ENCODE peak calls at places on chromosomes 7 and 10, in five cellular contexts. I, J, X, K and T are unnamed samples.

GRCh38 chr7:159020987-159021386 is 123.7 kb downstream of the VIPR2 start:
- DNase-seq in K (peak), J (peak), X (no peak), I (no peak), T (no peak)

GRCh38 chr7:51261950-51262795 is 54.4 kb downstream of the COBL start:
- DNase-seq in X (peak), K (no peak), J (no peak), I (no peak), T (no peak)

GRCh38 chr7:4700577-4701235 is 18.6 kb downstream of the FOXK1 start:
- DNase-seq in K (no peak), J (peak), I (no peak), X (no peak), T (peak)

GRCh38 chr10:15084502-15084922 is 4.1 kb downstream of the ACBD7 start:
- DNase-seq in K (peak), I (peak), J (peak), X (peak), T (peak)

GRCh38 chr7:123099712-123100111 is 100.1 kb downstream of the SLC13A1 start:
- DNase-seq in J (no peak), K (no peak), X (no peak), I (no peak), T (no peak)

GRCh38 chr10:22503315-22504090 is 158.2 kb downstream of the SPAG6 start:
- DNase-seq in I (no peak), K (peak), J (no peak), X (no peak), T (no peak)

GRCh38 chr7:155868955-155869783 is 56.9 kb upstream of the SHH start:
- DNase-seq in K (no peak), I (no peak), X (no peak), J (no peak), T (peak)

GRCh38 chr7:104185346-104185745 is 22.5 kb downstream of the ORC5 start:
- DNase-seq in X (peak), I (no peak), K (no peak), J (no peak), T (no peak)

GRCh38 chr7:121313793-121314676 is 14.8 kb upstream of the WNT16 start:
- DNase-seq in K (no peak), X (no peak), I (no peak), J (no peak), T (no peak)

GRCh38 chr7:1192171-1192676 is 32.2 kb upstream of the ZFAND2A start:
- DNase-seq in K (no peak), I (no peak), X (no peak), J (peak), T (no peak)

GRCh38 chr7:129213828-129214227 is 11.0 kb upstream of the AHCYL2 start:
- DNase-seq in J (peak), X (no peak), K (peak), I (no peak), T (no peak)

GRCh38 chr7:158782638-158783490 is 46.4 kb downstream of the ESYT2 start:
- DNase-seq in J (peak), X (no peak), I (peak), K (peak), T (peak)

GRCh38 chr10:4767033-4767814 is 58.8 kb upstream of the AKR1E2 start:
- DNase-seq in I (peak), J (peak), X (peak), K (peak), T (peak)

GRCh38 chr10:92832998-92833642 is 15.2 kb upstream of the EXOC6 start:
- DNase-seq in X (no peak), J (no peak), K (no peak), I (no peak), T (no peak)

GRCh38 chr7:155090647-155091046 is 20.5 kb downstream of the HTR5A start:
- DNase-seq in I (no peak), K (no peak), X (no peak), J (no peak), T (no peak)

GRCh38 chr7:27185013-27185707 is at the start of gene HOXA11:
- DNase-seq in J (no peak), X (peak), K (no peak), I (no peak), T (peak)

GRCh38 chr10:79026341-79026761 is 42.4 kb upstream of the ZMIZ1 start:
- DNase-seq in J (no peak), K (no peak), I (no peak), X (no peak), T (no peak)

GRCh38 chr7:140656548-140657515 is 15.9 kb upstream of the ADCK2 start:
- DNase-seq in K (no peak), I (peak), J (no peak), X (peak), T (peak)

GRCh38 chr10:73991203-73991602 is 6.7 kb upstream of the VCL start:
- DNase-seq in X (no peak), J (no peak), K (peak), I (no peak), T (no peak)

GRCh38 chr10:52567247-52567580 is 205.4 kb downstream of the MBL2 start:
- DNase-seq in K (no peak), X (no peak), J (no peak), I (no peak), T (no peak)

GRCh38 chr10:20093600-20093999 is 277.4 kb downstream of the PLXDC2 start:
- DNase-seq in I (no peak), X (no peak), K (no peak), J (no peak), T (no peak)

GRCh38 chr10:5684971-5685763 is 529 bp downstream of the TASOR2 start:
- DNase-seq in X (peak), J (peak), I (peak), K (peak), T (peak)

GRCh38 chr7:2306688-2307087 is 7.6 kb downstream of the SNX8 start:
- DNase-seq in X (no peak), J (no peak), K (no peak), I (no peak), T (no peak)

GRCh38 chr10:6171891-6172354 is 30.8 kb upstream of the PFKFB3 start:
- DNase-seq in J (no peak), K (no peak), I (peak), X (no peak), T (peak)

GRCh38 chr10:75396861-75397570 is 4.5 kb downstream of the ZNF503 start:
- DNase-seq in X (peak), I (peak), J (no peak), K (no peak), T (no peak)

GRCh38 chr7:4851459-4852422 is 10.1 kb downstream of the PAPOLB start:
- DNase-seq in I (no peak), J (no peak), X (no peak), K (peak), T (no peak)

GRCh38 chr7:55436457-55436856 is 71.3 kb downstream of the LANCL2 start:
- DNase-seq in I (no peak), K (no peak), J (no peak), X (no peak), T (no peak)

GRCh38 chr10:82191653-82192052 is 316.7 kb downstream of the NRG3 start:
- DNase-seq in I (no peak), J (no peak), K (no peak), X (no peak), T (no peak)

GRCh38 chr7:7662527-7662926 is 22.0 kb downstream of the UMAD1 start:
- DNase-seq in K (no peak), X (no peak), J (peak), I (no peak), T (no peak)

GRCh38 chr10:133420028-133420427 is 4.4 kb downstream of the SPRN start:
- DNase-seq in J (no peak), K (no peak), I (no peak), X (peak), T (no peak)
- TF ChIP-seq POLR2A in J (no peak), K (no peak), I (no peak), X (no peak), T (no peak)

DNA sequence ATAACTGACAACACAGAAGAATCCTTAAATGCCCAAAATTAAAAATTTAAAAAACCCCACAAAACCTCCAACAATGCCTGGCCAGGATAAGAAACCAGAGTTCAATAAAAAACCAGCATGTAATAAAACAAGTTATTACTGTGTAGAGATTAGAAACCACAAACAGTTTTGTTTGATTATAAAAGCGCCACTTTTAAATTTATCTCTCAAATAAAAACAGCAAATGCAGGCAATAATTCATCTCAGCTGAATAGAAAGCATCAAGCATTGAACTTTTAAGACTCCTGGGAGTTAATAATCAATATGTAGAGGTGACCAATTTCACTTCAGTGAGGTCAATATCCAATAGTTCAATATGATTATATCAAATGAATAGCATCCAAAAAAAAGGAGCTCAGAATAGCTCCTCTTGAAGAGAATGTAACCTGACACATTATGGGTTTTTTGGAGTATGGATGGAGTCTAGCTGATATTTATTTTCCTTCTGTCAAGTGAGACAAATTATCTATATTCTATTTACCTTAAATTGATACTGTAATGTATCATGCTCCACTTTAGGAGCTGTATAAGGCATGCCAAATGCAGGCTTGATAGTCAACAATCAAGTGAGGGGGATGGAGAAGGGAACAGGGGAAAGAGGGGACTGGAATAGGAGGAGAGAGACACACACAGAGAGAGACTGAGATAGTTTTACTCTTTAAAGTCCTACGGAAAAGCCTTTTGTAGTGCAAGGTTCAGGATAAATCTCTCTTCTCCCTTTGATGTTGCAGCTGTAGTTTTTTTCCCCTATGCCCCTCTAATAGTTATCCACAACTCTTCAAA is 130.9 kb downstream of the RSU1 start:
- DNase-seq in J (no peak), K (no peak), I (no peak), X (no peak), T (no peak)
- H3K4me3 ChIP-seq in J (no peak), K (no peak), I (no peak), X (no peak), T (no peak)

DNA sequence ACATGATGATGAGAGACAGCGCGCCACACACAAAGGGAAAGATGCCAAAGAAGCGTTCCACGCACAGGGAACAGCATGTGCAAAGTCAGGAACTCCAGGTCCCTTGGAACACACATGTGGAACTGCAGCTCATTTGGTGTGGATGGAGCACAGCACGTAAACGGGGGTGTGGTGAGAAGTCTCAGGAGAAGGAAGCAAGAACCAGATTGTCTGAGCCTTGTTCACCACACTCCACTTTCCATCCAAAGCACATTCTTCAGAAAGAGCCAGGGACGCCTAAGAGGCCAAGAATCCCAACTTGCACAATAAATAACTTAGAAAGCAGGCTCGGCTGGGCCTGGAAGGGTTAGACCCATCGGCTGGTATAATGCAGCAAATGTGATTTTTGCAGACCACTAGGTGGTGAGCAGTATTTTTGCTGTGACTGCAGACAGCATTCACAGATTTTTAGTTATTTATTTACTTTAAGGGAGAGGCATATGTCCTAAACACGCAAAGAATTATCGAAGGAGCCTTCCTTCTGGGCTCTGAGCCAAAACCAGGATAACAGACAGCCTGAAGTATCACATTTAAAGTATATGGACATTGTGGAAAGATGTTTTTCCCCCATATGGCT is 27.9 kb upstream of the ASCC1 start:
- DNase-seq in I (peak), X (peak), K (peak), J (peak), T (peak)
- TF ChIP-seq CTCF in I (peak), X (peak), K (no peak), J (peak), T (peak)

DNA sequence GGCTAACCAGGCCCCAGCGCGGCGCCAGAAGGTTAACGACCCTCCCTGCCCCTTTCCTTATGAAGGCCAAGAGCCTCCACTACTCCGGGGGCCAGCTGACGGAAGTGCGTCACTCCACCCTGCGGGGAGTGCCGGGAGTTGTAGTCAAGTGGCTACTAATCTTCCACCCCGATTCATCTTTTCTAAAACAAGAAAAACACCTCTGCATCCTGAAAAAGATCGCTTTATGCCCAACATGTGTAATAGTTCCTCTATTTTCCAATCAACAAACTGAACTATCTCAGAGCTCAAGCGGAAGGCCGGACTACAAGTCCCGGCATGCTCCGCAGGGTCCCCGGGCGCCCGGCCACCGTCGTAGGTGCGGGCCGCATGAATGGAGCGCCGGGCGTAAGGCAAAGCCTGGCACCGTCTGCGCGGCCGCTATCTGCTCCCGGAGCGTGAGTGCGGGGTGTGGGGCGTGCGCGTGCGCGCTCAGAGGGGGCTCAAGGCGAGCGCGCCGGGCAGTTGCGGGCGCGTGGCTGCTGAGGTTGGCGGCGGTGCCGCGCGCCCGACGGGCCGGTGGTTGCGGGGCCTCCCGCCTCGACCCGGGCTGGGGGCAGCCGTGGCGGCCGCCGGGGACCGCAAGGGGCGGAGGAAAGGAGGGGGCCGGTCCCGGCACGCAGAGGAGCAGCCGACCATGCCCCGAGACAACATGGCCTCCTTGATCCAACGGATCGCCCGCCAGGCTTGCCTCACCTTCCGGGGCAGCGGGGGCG is at the start of gene ADO:
- DNase-seq in K (peak), I (peak), J (peak), X (peak), T (peak)
- TF ChIP-seq POLR2A in K (peak), I (peak), J (peak), X (no peak), T (no peak)

GRCh38 chr10:99235469-99235871 is at the start of gene HPSE2:
- DNase-seq in K (no peak), J (no peak), X (no peak), I (no peak), T (no peak)
- H3K4me3 ChIP-seq in K (no peak), J (peak), X (peak), I (peak), T (peak)

DNA sequence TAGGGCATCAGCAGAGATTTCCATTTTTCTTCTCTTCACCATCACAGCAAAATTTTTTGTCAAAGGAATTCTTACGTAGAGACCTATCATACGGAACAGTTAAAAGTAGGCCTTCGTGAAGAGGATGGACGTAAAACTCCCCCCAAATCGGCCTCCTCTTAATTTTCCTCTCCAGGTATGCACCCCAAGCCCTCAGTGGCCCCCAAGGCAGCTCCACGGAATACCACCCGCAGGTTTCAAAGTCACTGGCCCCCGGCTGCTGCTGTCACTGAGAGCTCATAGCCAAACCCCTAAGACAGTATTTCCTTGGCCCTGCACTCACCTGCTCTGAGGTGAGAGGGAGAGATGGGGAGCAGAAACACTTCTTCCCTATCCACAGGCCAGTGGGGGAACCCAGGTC is 8.8 kb downstream of the PODXL start:
- DNase-seq in J (no peak), K (no peak), X (no peak), I (no peak), T (no peak)
- TF ChIP-seq CTCF in J (no peak), K (no peak), X (no peak), I (no peak), T (no peak)

DNA sequence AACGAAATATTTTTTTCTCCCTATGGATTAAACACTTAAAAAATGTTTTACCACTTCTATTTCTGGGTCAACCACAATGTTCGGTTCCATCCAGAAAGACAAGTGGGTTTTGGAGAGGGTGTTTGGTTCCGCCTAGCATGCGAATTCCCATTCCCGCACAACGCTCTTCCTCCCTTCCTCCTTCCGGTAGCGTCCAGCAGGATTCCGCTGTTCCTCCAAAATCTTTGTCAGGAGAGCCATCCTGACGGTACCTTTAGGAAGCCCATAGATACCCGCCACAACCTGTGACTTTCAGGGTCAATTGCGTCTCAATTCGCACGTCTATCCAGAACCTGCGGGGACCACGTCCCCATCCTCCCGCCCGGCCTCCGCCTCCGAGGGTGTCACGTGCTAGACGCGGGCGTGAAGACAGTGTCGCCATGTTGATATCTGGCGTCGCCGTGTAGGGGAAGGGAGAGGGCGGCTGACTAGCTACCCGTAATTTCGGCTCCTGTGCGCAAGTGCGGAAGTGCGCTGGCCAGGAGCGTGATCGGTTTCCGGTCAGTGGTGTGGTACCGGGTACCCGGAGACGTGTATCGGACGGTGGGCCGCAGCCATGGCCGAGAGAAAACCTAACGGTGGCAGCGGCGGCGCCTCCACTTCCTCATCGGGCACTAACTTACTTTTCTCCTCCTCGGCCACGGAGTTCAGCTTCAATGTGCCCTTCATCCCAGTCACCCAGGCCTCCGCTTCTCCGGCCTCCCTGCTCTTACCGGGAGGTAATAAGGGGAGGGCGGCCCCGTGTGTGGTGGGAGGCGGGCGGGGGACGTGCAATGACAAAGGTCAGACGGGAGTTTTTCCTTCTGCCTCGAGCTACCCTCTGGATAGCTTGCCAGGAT is at the start of gene SEC23IP:
- DNase-seq in J (peak), I (peak), X (peak), K (peak), T (peak)
- TF ChIP-seq POLR2A in J (peak), I (peak), X (peak), K (peak), T (peak)

GRCh38 chr10:61905837-61906236 is 4.3 kb downstream of the ARID5B start:
- DNase-seq in J (no peak), I (no peak), X (no peak), K (no peak), T (no peak)

GRCh38 chr10:61905446-61905725 is 3.9 kb downstream of the ARID5B start:
- DNase-seq in I (no peak), J (no peak), X (no peak), K (no peak), T (no peak)

GRCh38 chr10:61907587-61907986 is 6.1 kb downstream of the ARID5B start:
- DNase-seq in X (no peak), J (no peak), K (no peak), I (no peak), T (no peak)

GRCh38 chr10:61906502-61906901 is 5.0 kb downstream of the ARID5B start:
- DNase-seq in X (no peak), J (no peak), I (no peak), K (no peak), T (no peak)

GRCh38 chr10:61907011-61907410 is 5.5 kb downstream of the ARID5B start:
- DNase-seq in J (no peak), X (no peak), K (no peak), I (no peak), T (no peak)
- H3K4me3 ChIP-seq in J (no peak), X (no peak), K (no peak), I (no peak), T (no peak)

DNA sequence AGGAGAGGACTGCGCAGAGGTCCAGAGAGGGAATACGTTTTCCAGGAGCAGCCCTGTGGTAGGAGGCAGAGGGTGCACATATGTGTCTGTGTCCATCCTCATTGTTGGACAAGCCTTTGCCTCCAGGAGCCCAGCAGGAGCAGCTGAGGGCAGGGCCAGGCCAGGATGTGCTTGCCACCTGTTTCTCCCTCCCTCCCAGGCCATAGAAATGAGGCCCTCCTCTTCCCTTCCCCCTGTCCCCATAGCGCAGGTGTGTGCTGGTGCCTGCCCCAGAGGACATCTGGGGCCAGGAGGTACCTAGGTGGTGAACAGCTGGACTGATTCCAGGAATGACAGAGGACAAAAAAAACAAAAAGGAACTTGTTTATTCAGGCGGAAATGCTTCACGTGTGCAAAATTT is 10.5 kb upstream of the CXCL12 start:
- DNase-seq in K (no peak), J (no peak), X (no peak), I (no peak), T (no peak)
- TF ChIP-seq CTCF in K (no peak), J (no peak), X (no peak), I (no peak), T (no peak)

GRCh38 chr7:107579881-107580715 is at the start of gene BCAP29:
- DNase-seq in X (peak), I (peak), J (peak), K (peak), T (peak)
- TF ChIP-seq POLR2A in X (peak), I (peak), J (peak), K (peak), T (no peak)